ENCODE peak calls at places on chromosome 3, in nine cellular contexts. A is PC-9, H is tibial artery, R is sigmoid colon, D is heart right ventricle, C is body of pancreas, P is GM23338, B is right lobe of liver, M is adrenal gland. W is an unnamed sample. For H3K36me3, the result is how much of the 10 kb centered on the place peaks cover.

GRCh38 chr3:48952510-48953118 is 34.0 kb downstream of the ARIH2 start:
- DNase-seq in A (peak), H (no peak), R (no peak), D (peak), C (peak), P (peak), B (no peak), M (no peak), W (peak)

GRCh38 chr3:58117561-58118305 is 93.0 kb downstream of the DNASE1L3 start:
- DNase-seq in A (peak), H (peak), R (no peak), D (peak), C (peak), P (no peak), B (peak), M (peak), W (peak)

GRCh38 chr3:176697284-176697889 is 499.9 kb downstream of the TBL1XR1 start:
- DNase-seq in A (no peak), H (no peak), R (no peak), D (no peak), C (peak), P (peak), B (no peak), M (no peak), W (no peak)

GRCh38 chr3:178206554-178206953 is 329.7 kb upstream of the KCNMB2 start:
- DNase-seq in A (no peak), H (no peak), R (no peak), D (no peak), C (no peak), P (no peak), B (no peak), M (no peak), W (no peak)

GRCh38 chr3:18189651-18190050 is 235.5 kb downstream of the SATB1 start:
- DNase-seq in A (no peak), H (no peak), R (no peak), D (no peak), C (no peak), P (no peak), B (no peak), M (no peak), W (no peak)

GRCh38 chr3:49296781-49297420 is 19.9 kb upstream of the C3orf62 start:
- DNase-seq in A (no peak), H (peak), R (peak), D (peak), C (no peak), P (no peak), B (no peak), M (peak), W (peak)

GRCh38 chr3:185253645-185254410 is at the start of gene EHHADH:
- DNase-seq in A (peak), H (peak), R (peak), D (peak), C (peak), P (peak), B (peak), M (peak), W (peak)

GRCh38 chr3:196604548-196604947 is 34.9 kb upstream of the NRROS start:
- DNase-seq in A (no peak), H (no peak), R (no peak), D (no peak), C (no peak), P (no peak), B (no peak), M (no peak), W (no peak)

GRCh38 chr3:149450281-149450680 is 24.2 kb upstream of the TM4SF4 start:
- DNase-seq in A (no peak), H (no peak), R (no peak), D (no peak), C (no peak), P (no peak), B (no peak), M (no peak), W (no peak)

GRCh38 chr3:175212896-175213295 is 353.8 kb downstream of the NAALADL2 start:
- DNase-seq in A (no peak), H (no peak), R (no peak), D (no peak), C (no peak), P (no peak), B (no peak), M (no peak), W (no peak)

GRCh38 chr3:147775816-147776530 is 366.8 kb downstream of the ZIC1 start:
- DNase-seq in A (no peak), H (no peak), R (no peak), D (no peak), C (no peak), P (no peak), B (no peak), M (no peak), W (no peak)

GRCh38 chr3:16512435-16513140 is 911 bp downstream of the RFTN1 start:
- DNase-seq in A (no peak), H (peak), R (peak), D (peak), C (peak), P (peak), B (peak), M (peak), W (peak)

GRCh38 chr3:143658869-143659268 is 189.4 kb downstream of the SLC9A9 start:
- DNase-seq in A (no peak), H (no peak), R (no peak), D (no peak), C (no peak), P (no peak), B (no peak), M (no peak), W (no peak)

GRCh38 chr3:56933803-56934202 is 126.7 kb upstream of the SPATA12 start:
- DNase-seq in A (no peak), H (no peak), R (no peak), D (no peak), C (no peak), P (no peak), B (no peak), M (no peak), W (no peak)

GRCh38 chr3:152835311-152836102 is 576 bp downstream of the P2RY1 start:
- DNase-seq in A (peak), H (peak), R (peak), D (peak), C (peak), P (peak), B (peak), M (peak), W (peak)

GRCh38 chr3:172148269-172148668 is 108.9 kb downstream of the FNDC3B start:
- DNase-seq in A (no peak), H (no peak), R (no peak), D (no peak), C (no peak), P (no peak), B (no peak), M (no peak), W (no peak)

GRCh38 chr3:182920515-182921084 is 59.7 kb downstream of the DCUN1D1 start:
- DNase-seq in A (no peak), H (no peak), R (no peak), D (no peak), C (no peak), P (peak), B (no peak), M (peak), W (no peak)

GRCh38 chr3:73086071-73086494 is 24.6 kb downstream of the EBLN2 start:
- DNase-seq in A (peak), H (no peak), R (no peak), D (peak), C (peak), P (peak), B (no peak), M (peak), W (peak)

GRCh38 chr3:97264180-97264579 is 449.8 kb downstream of the EPHA6 start:
- DNase-seq in A (no peak), H (no peak), R (no peak), D (no peak), C (no peak), P (no peak), B (no peak), M (no peak), W (no peak)

GRCh38 chr3:23490459-23490858 is 287.3 kb downstream of the UBE2E2 start:
- DNase-seq in A (no peak), H (no peak), R (no peak), D (no peak), C (no peak), P (no peak), B (no peak), M (no peak), W (no peak)

GRCh38 chr3:105351821-105352220 is 14.9 kb upstream of the ALCAM start:
- DNase-seq in A (no peak), H (no peak), R (no peak), D (no peak), C (no peak), P (no peak), B (no peak), M (no peak), W (no peak)

GRCh38 chr3:175179055-175179454 is 319.9 kb downstream of the NAALADL2 start:
- DNase-seq in A (no peak), H (no peak), R (no peak), D (no peak), C (no peak), P (no peak), B (no peak), M (no peak), W (no peak)

GRCh38 chr3:136642714-136643113 is 109.5 kb downstream of the STAG1 start:
- DNase-seq in A (no peak), H (no peak), R (no peak), D (no peak), C (no peak), P (no peak), B (no peak), M (no peak), W (no peak)

GRCh38 chr3:35944915-35945710 is 305.8 kb downstream of the ARPP21 start:
- DNase-seq in A (no peak), H (no peak), R (no peak), D (no peak), C (no peak), P (no peak), B (no peak), M (no peak), W (no peak)

GRCh38 chr3:129195731-129196256 is 12.1 kb upstream of the CNBP start:
- DNase-seq in A (peak), H (peak), R (peak), D (peak), C (no peak), P (no peak), B (peak), M (peak), W (no peak)

GRCh38 chr3:50245251-50245745 is 9.3 kb downstream of the GNAI2 start:
- DNase-seq in A (no peak), H (no peak), R (no peak), D (no peak), C (no peak), P (no peak), B (no peak), M (no peak), W (no peak)

GRCh38 chr3:57696861-57697321 is 4.0 kb upstream of the DENND6A start:
- DNase-seq in A (peak), H (no peak), R (no peak), D (no peak), C (peak), P (no peak), B (no peak), M (no peak), W (peak)

GRCh38 chr3:23592961-23593931 is 212.5 kb upstream of the UBE2E1 start:
- DNase-seq in A (no peak), H (no peak), R (no peak), D (no peak), C (no peak), P (no peak), B (no peak), M (no peak), W (no peak)

GRCh38 chr3:53186726-53187125 is 25.7 kb downstream of the PRKCD start:
- DNase-seq in A (no peak), H (no peak), R (no peak), D (no peak), C (no peak), P (no peak), B (no peak), M (no peak), W (no peak)

GRCh38 chr3:53185761-53186465 is 24.9 kb downstream of the PRKCD start:
- DNase-seq in A (no peak), H (no peak), R (no peak), D (no peak), C (no peak), P (no peak), B (no peak), M (no peak), W (no peak)

GRCh38 chr3:53183514-53183913 is 22.5 kb downstream of the PRKCD start:
- DNase-seq in A (no peak), H (no peak), R (no peak), D (no peak), C (no peak), P (no peak), B (no peak), M (no peak), W (no peak)

GRCh38 chr3:53182759-53183355 is 21.8 kb downstream of the PRKCD start:
- DNase-seq in A (no peak), H (no peak), R (no peak), D (no peak), C (no peak), P (no peak), B (no peak), M (no peak), W (no peak)

DNA sequence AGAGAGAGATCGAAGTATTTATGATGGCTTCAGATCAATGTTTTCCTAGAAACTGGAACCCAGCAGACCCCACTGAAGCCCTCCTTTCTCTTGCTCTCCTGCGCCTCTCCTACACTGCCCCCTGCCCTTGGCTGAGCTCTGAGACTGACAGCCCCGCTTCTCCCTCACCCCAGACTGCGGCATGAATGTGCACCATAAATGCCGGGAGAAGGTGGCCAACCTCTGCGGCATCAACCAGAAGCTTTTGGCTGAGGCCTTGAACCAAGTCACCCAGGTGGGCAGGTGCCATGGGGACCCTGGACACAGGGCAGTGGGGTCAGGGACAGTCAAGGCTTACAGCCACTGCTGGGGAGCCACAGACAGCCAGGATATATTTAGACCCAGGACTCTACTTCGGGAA is 23.7 kb downstream of the PRKCD start:
- DNase-seq in A (no peak), H (no peak), R (no peak), D (no peak), C (no peak), P (no peak), B (no peak), M (no peak), W (no peak)
- H3K36me3 ChIP-seq in A (under half), H (half or more), R (under half), D (half or more), C (under half), P (under half), B (under half), M (under half), W (half or more)

DNA sequence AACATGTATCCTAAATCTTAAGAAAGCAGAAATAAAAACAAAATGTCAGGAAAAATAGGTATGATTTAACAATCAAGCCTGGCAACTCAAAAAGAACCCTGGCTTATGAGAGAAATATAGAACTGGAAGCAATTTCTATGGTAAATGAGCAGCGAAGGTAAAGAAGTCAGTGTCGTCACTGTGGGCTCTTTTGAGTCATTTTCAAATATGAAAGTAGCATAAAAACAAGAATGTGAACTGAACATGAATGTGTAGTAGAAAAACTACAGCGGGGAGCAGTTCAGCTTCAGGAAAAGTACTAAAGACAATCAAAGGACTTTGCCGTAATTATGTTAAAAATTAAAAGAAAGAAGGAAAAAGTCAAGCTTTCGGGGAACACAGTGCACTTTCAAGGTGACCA is 17.5 kb downstream of the LSG1 start:
- DNase-seq in A (no peak), H (no peak), R (no peak), D (no peak), C (no peak), P (no peak), B (no peak), M (no peak), W (no peak)
- H3K36me3 ChIP-seq in A (under half), H (half or more), R (under half), D (half or more), C (under half), P (under half), B (half or more), M (under half), W (half or more)

GRCh38 chr3:157305392-157305791 is 131.3 kb upstream of the PTX3 start:
- DNase-seq in A (no peak), H (no peak), R (no peak), D (no peak), C (no peak), P (no peak), B (no peak), M (no peak), W (no peak)

GRCh38 chr3:157301027-157301663 is 135.5 kb upstream of the PTX3 start:
- DNase-seq in A (no peak), H (no peak), R (no peak), D (no peak), C (no peak), P (no peak), B (no peak), M (no peak), W (no peak)

GRCh38 chr3:157300091-157300490 is 136.6 kb upstream of the PTX3 start:
- DNase-seq in A (no peak), H (no peak), R (no peak), D (no peak), C (no peak), P (no peak), B (no peak), M (no peak), W (no peak)

DNA sequence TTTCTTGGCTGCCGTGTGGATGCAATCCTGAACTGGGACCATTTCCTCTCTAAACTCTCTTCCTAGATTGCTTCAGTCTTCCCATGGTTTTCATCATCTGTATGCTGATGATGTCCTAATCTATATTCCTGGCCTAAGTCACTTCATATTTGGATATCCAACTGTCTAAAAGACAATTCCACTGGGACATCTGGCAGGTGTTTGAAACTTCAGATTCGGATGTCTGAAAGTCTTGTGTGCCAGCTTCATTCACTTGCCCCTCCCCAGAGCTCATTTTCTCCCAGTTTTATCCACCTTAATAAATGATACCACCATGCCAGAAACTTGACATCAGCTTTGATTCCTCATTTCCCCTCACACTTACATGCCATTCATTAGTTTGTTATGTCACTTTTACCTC is 134.9 kb upstream of the PTX3 start:
- DNase-seq in A (no peak), H (no peak), R (no peak), D (no peak), C (no peak), P (no peak), B (no peak), M (no peak), W (no peak)
- H3K36me3 ChIP-seq in A (under half), H (under half), R (under half), D (under half), C (under half), P (under half), B (under half), M (under half), W (under half)

GRCh38 chr3:45968149-45968548 is 24.9 kb downstream of the CXCR6 start:
- DNase-seq in A (peak), H (no peak), R (no peak), D (no peak), C (no peak), P (no peak), B (no peak), M (no peak), W (no peak)

GRCh38 chr3:45968706-45969105 is 25.4 kb downstream of the CXCR6 start:
- DNase-seq in A (no peak), H (no peak), R (no peak), D (no peak), C (no peak), P (no peak), B (no peak), M (no peak), W (no peak)

GRCh38 chr3:45967724-45968123 is 24.5 kb downstream of the CXCR6 start:
- DNase-seq in A (no peak), H (no peak), R (peak), D (no peak), C (no peak), P (no peak), B (no peak), M (no peak), W (peak)

GRCh38 chr3:45969953-45970352 is 25.7 kb downstream of the FYCO1 start:
- DNase-seq in A (no peak), H (no peak), R (no peak), D (no peak), C (no peak), P (no peak), B (no peak), M (no peak), W (no peak)

GRCh38 chr3:45969152-45969551 is 25.9 kb downstream of the CXCR6 start:
- DNase-seq in A (no peak), H (no peak), R (no peak), D (no peak), C (no peak), P (no peak), B (no peak), M (no peak), W (no peak)
- H3K36me3 ChIP-seq in A (under half), H (half or more), R (under half), D (half or more), C (under half), P (under half), B (half or more), M (under half), W (under half)

W was measured in thyroid gland.